ENCODE peak calls at places on chromosomes 5 and 9, in five cellular contexts. One of them, this sample, is unnamed.

GRCh38 chr5:159826351-159827222 is 89.7 kb upstream of the ADRA1B start:
- DNase-seq in bronchial epithelial cell: peak
- DNase-seq in Peyer's patch: peak
- DNase-seq in endothelial cell of umbilical vein: no peak
- DNase-seq in breast epithelium: no peak
- DNase-seq in this sample: no peak

GRCh38 chr5:82277987-82278710 is at the start of gene RPS23:
- DNase-seq in breast epithelium: peak
- DNase-seq in Peyer's patch: peak
- DNase-seq in endothelial cell of umbilical vein: peak
- DNase-seq in bronchial epithelial cell: peak
- DNase-seq in this sample: peak

GRCh38 chr5:111813520-111813919 is 56.5 kb upstream of the NREP start:
- DNase-seq in Peyer's patch: no peak
- DNase-seq in endothelial cell of umbilical vein: no peak
- DNase-seq in bronchial epithelial cell: no peak
- DNase-seq in breast epithelium: no peak
- DNase-seq in this sample: no peak

GRCh38 chr5:134554319-134555222 is 29.1 kb downstream of the JADE2 start:
- DNase-seq in endothelial cell of umbilical vein: peak
- DNase-seq in bronchial epithelial cell: peak
- DNase-seq in Peyer's patch: peak
- DNase-seq in breast epithelium: no peak
- DNase-seq in this sample: no peak

GRCh38 chr5:166370928-166371690 is 1920.3 kb upstream of the WWC1 start:
- DNase-seq in bronchial epithelial cell: no peak
- DNase-seq in endothelial cell of umbilical vein: no peak
- DNase-seq in Peyer's patch: no peak
- DNase-seq in breast epithelium: no peak
- DNase-seq in this sample: no peak

GRCh38 chr5:79396265-79396664 is 117.7 kb downstream of the HOMER1 start:
- DNase-seq in Peyer's patch: no peak
- DNase-seq in breast epithelium: no peak
- DNase-seq in bronchial epithelial cell: peak
- DNase-seq in endothelial cell of umbilical vein: no peak
- DNase-seq in this sample: no peak

GRCh38 chr5:140362875-140363630 is 3.1 kb downstream of the SLC4A9 start:
- DNase-seq in bronchial epithelial cell: no peak
- DNase-seq in breast epithelium: peak
- DNase-seq in Peyer's patch: peak
- DNase-seq in endothelial cell of umbilical vein: peak
- DNase-seq in this sample: peak

GRCh38 chr9:87223397-87224246 is 274.0 kb upstream of the DAPK1 start:
- DNase-seq in breast epithelium: peak
- DNase-seq in endothelial cell of umbilical vein: no peak
- DNase-seq in bronchial epithelial cell: no peak
- DNase-seq in Peyer's patch: no peak
- DNase-seq in this sample: no peak

GRCh38 chr9:95458666-95459065 is 58.1 kb downstream of the PTCH1 start:
- DNase-seq in bronchial epithelial cell: no peak
- DNase-seq in Peyer's patch: no peak
- DNase-seq in breast epithelium: no peak
- DNase-seq in endothelial cell of umbilical vein: peak
- DNase-seq in this sample: no peak

GRCh38 chr9:92501671-92502393 is 19.5 kb upstream of the ASPN start:
- DNase-seq in bronchial epithelial cell: peak
- DNase-seq in endothelial cell of umbilical vein: peak
- DNase-seq in breast epithelium: no peak
- DNase-seq in Peyer's patch: peak
- DNase-seq in this sample: no peak

GRCh38 chr5:56822961-56823360 is 7.6 kb downstream of the MAP3K1 start:
- DNase-seq in bronchial epithelial cell: no peak
- DNase-seq in breast epithelium: no peak
- DNase-seq in endothelial cell of umbilical vein: peak
- DNase-seq in Peyer's patch: no peak
- DNase-seq in this sample: no peak

GRCh38 chr9:95605087-95605486 is 88.3 kb upstream of the PTCH1 start:
- DNase-seq in breast epithelium: no peak
- DNase-seq in endothelial cell of umbilical vein: no peak
- DNase-seq in Peyer's patch: no peak
- DNase-seq in bronchial epithelial cell: no peak
- DNase-seq in this sample: no peak

GRCh38 chr5:53481354-53481886 is 991 bp downstream of the FST start:
- DNase-seq in endothelial cell of umbilical vein: no peak
- DNase-seq in Peyer's patch: no peak
- DNase-seq in breast epithelium: no peak
- DNase-seq in bronchial epithelial cell: no peak
- DNase-seq in this sample: no peak

GRCh38 chr5:16741007-16741406 is 124.2 kb upstream of the RETREG1 start:
- DNase-seq in breast epithelium: no peak
- DNase-seq in Peyer's patch: no peak
- DNase-seq in bronchial epithelial cell: peak
- DNase-seq in endothelial cell of umbilical vein: no peak
- DNase-seq in this sample: no peak

GRCh38 chr9:108382267-108382666 is 473.5 kb downstream of the ACTL7B start:
- DNase-seq in breast epithelium: no peak
- DNase-seq in Peyer's patch: no peak
- DNase-seq in bronchial epithelial cell: no peak
- DNase-seq in endothelial cell of umbilical vein: no peak
- DNase-seq in this sample: no peak

GRCh38 chr5:149487672-149488071 is 63.6 kb downstream of the CSNK1A1 start:
- DNase-seq in bronchial epithelial cell: no peak
- DNase-seq in breast epithelium: no peak
- DNase-seq in endothelial cell of umbilical vein: no peak
- DNase-seq in Peyer's patch: no peak
- DNase-seq in this sample: no peak

GRCh38 chr5:139422307-139422893 is 16.9 kb downstream of the DNAJC18 start:
- DNase-seq in endothelial cell of umbilical vein: peak
- DNase-seq in bronchial epithelial cell: peak
- DNase-seq in Peyer's patch: peak
- DNase-seq in breast epithelium: no peak
- DNase-seq in this sample: no peak

GRCh38 chr5:57598756-57599155 is 116.1 kb upstream of the ACTBL2 start:
- DNase-seq in Peyer's patch: no peak
- DNase-seq in endothelial cell of umbilical vein: peak
- DNase-seq in breast epithelium: no peak
- DNase-seq in bronchial epithelial cell: peak
- DNase-seq in this sample: no peak

GRCh38 chr5:102959055-102959454 is 160.9 kb downstream of the GIN1 start:
- DNase-seq in breast epithelium: no peak
- DNase-seq in endothelial cell of umbilical vein: peak
- DNase-seq in Peyer's patch: no peak
- DNase-seq in bronchial epithelial cell: peak
- DNase-seq in this sample: no peak

GRCh38 chr5:104353371-104353770 is 790.8 kb upstream of the NUDT12 start:
- DNase-seq in endothelial cell of umbilical vein: no peak
- DNase-seq in Peyer's patch: no peak
- DNase-seq in bronchial epithelial cell: peak
- DNase-seq in breast epithelium: no peak
- DNase-seq in this sample: no peak

DNA sequence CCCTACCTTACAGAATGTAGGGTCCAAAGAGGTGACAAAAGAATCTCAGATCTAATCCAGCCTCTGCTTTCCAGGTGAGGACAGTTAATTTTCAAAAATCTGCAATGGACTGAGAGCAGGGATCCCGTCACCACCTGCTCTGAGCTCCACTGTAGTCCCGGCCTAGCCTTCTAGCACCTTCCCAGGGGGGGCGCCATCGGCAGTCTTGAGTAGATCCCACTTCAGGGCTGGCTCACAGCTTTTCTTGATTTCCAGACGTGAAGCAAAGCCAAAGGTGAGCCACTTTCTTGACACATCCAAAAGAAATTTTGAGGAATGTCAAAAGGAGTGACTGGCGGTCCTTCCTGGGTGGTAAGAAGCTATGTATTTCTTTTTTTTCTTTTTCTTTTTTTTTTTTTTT is 114.1 kb downstream of the SYK start:
- DNase-seq in endothelial cell of umbilical vein: no peak
- DNase-seq in Peyer's patch: peak
- DNase-seq in bronchial epithelial cell: no peak
- DNase-seq in breast epithelium: no peak
- DNase-seq in this sample: no peak
- TF ChIP-seq CTCF in endothelial cell of umbilical vein: peak
- TF ChIP-seq CTCF in Peyer's patch: no peak
- TF ChIP-seq CTCF in bronchial epithelial cell: peak
- TF ChIP-seq CTCF in breast epithelium: no peak
- TF ChIP-seq CTCF in this sample: no peak

DNA sequence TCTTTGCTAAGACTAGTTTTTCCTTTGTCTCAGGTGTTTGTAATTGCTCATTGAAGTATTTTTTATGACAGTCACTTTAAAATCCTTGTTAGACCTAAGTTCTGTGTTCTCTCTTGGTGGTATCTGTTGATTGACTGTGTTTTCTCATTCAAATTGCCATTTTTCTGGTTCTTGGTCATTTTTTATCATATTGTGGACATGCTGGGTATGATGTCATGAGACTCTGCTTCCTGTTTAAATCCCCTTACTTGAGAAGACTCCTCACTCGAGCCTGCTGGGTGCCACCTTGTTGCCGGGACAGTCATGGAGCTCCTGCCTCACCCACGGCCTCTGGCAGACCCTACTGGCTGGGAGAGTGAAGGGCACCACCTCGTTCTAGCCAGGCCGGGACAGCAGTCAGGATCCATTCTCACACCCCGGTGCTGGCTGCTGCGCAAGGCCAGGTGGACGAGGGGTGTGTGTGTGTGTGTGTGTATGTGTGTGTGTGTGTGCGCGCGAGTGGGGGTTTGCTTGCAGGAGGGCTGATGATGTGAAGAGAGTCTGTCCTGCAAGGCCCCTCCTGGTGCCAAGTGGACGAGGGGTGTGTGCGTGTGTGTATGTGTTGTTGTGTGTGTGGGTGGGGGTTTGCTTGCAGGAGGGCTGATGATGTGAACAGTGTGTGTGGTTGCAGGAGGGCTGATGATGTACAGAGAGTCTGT is 4.4 kb downstream of the CEP72 start:
- DNase-seq in bronchial epithelial cell: no peak
- DNase-seq in Peyer's patch: peak
- DNase-seq in breast epithelium: no peak
- DNase-seq in endothelial cell of umbilical vein: no peak
- DNase-seq in this sample: peak
- TF ChIP-seq CTCF in bronchial epithelial cell: no peak
- TF ChIP-seq CTCF in Peyer's patch: no peak
- TF ChIP-seq CTCF in breast epithelium: no peak
- TF ChIP-seq CTCF in endothelial cell of umbilical vein: no peak
- TF ChIP-seq CTCF in this sample: no peak

DNA sequence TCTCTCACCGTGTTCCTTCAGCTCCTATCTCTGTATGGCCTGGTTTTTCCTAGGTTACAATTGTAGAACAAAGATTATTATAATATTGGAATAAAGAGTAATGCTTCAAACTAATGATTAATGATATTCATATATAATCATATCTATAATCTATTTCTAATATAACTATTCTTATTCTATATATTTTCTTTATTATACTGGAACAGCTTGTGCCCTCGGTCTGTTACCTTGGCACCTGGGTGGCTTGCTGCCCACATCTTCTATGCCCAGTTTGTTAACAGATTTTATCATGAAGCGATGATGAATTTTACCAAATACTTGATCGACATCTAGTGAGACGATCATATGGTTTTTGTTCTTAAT is 363.6 kb upstream of the TYRP1 start:
- DNase-seq in breast epithelium: no peak
- DNase-seq in endothelial cell of umbilical vein: no peak
- DNase-seq in Peyer's patch: no peak
- DNase-seq in bronchial epithelial cell: no peak
- DNase-seq in this sample: no peak
- TF ChIP-seq CTCF in breast epithelium: no peak
- TF ChIP-seq CTCF in endothelial cell of umbilical vein: no peak
- TF ChIP-seq CTCF in Peyer's patch: no peak
- TF ChIP-seq CTCF in bronchial epithelial cell: no peak
- TF ChIP-seq CTCF in this sample: no peak

GRCh38 chr9:136665111-136665703 is 2.5 kb downstream of the EGFL7 start:
- DNase-seq in Peyer's patch: no peak
- DNase-seq in breast epithelium: no peak
- DNase-seq in endothelial cell of umbilical vein: peak
- DNase-seq in bronchial epithelial cell: no peak
- DNase-seq in this sample: no peak
- TF ChIP-seq CTCF in Peyer's patch: no peak
- TF ChIP-seq CTCF in breast epithelium: no peak
- TF ChIP-seq CTCF in endothelial cell of umbilical vein: peak
- TF ChIP-seq CTCF in bronchial epithelial cell: peak
- TF ChIP-seq CTCF in this sample: no peak

This sample was measured in omental fat pad.